ENCODE peak calls at places on chromosomes 16 and 17, in four cellular contexts. One of them, this sample, is unnamed.

GRCh38 chr17:34916120-34916519 is 45.1 kb downstream of the CCT6B start:
- DNase-seq in HL-60: no peak
- DNase-seq in spleen: no peak
- DNase-seq in transverse colon: no peak
- DNase-seq in this sample: no peak

GRCh38 chr17:76458580-76459490 is 5.9 kb upstream of the UBE2O start:
- DNase-seq in HL-60: no peak
- DNase-seq in transverse colon: peak
- DNase-seq in spleen: no peak
- DNase-seq in this sample: peak

GRCh38 chr17:68344701-68345136 is 53.4 kb downstream of the ARSG start:
- DNase-seq in transverse colon: peak
- DNase-seq in HL-60: no peak
- DNase-seq in spleen: peak
- DNase-seq in this sample: peak

GRCh38 chr16:67234180-67234597 is 7.3 kb downstream of the TMEM208 start:
- DNase-seq in transverse colon: no peak
- DNase-seq in spleen: peak
- DNase-seq in HL-60: no peak
- DNase-seq in this sample: no peak

GRCh38 chr17:57154896-57155295 is 69.8 kb downstream of the AKAP1 start:
- DNase-seq in transverse colon: no peak
- DNase-seq in HL-60: peak
- DNase-seq in spleen: no peak
- DNase-seq in this sample: no peak

GRCh38 chr16:19210175-19210924 is 42.3 kb downstream of the SYT17 start:
- DNase-seq in spleen: no peak
- DNase-seq in transverse colon: no peak
- DNase-seq in HL-60: no peak
- DNase-seq in this sample: peak

GRCh38 chr17:32628645-32629044 is 141.9 kb downstream of the CDK5R1 start:
- DNase-seq in HL-60: no peak
- DNase-seq in transverse colon: no peak
- DNase-seq in spleen: no peak
- DNase-seq in this sample: no peak

GRCh38 chr17:3802461-3803307 is 1.7 kb upstream of the ITGAE start:
- DNase-seq in transverse colon: peak
- DNase-seq in HL-60: no peak
- DNase-seq in spleen: no peak
- DNase-seq in this sample: no peak

GRCh38 chr17:5631958-5632357 is 47.6 kb upstream of the NLRP1 start:
- DNase-seq in spleen: no peak
- DNase-seq in HL-60: no peak
- DNase-seq in transverse colon: no peak
- DNase-seq in this sample: no peak

GRCh38 chr16:67872631-67873434 is at the start of gene EDC4:
- DNase-seq in spleen: peak
- DNase-seq in transverse colon: peak
- DNase-seq in HL-60: peak
- DNase-seq in this sample: peak

GRCh38 chr16:48829361-48829760 is 219.4 kb upstream of the N4BP1 start:
- DNase-seq in spleen: no peak
- DNase-seq in transverse colon: no peak
- DNase-seq in HL-60: no peak
- DNase-seq in this sample: no peak

GRCh38 chr17:82241183-82241925 is 12.5 kb downstream of the SLC16A3 start:
- DNase-seq in spleen: peak
- DNase-seq in HL-60: peak
- DNase-seq in transverse colon: peak
- DNase-seq in this sample: peak

GRCh38 chr17:66843606-66844005 is 8.7 kb downstream of the CACNG5 start:
- DNase-seq in spleen: no peak
- DNase-seq in transverse colon: no peak
- DNase-seq in HL-60: no peak
- DNase-seq in this sample: no peak

GRCh38 chr17:59802160-59802559 is 90.6 kb downstream of the TUBD1 start:
- DNase-seq in spleen: no peak
- DNase-seq in transverse colon: no peak
- DNase-seq in HL-60: no peak
- DNase-seq in this sample: no peak

GRCh38 chr16:6482861-6483530 is 849.6 kb upstream of the RBFOX1 start:
- DNase-seq in HL-60: no peak
- DNase-seq in spleen: no peak
- DNase-seq in transverse colon: no peak
- DNase-seq in this sample: no peak

GRCh38 chr17:36148559-36149295 is 27.7 kb downstream of the TBC1D3B start:
- DNase-seq in spleen: peak
- DNase-seq in HL-60: peak
- DNase-seq in transverse colon: peak
- DNase-seq in this sample: peak

GRCh38 chr17:32769846-32770245 is 107.1 kb downstream of the MYO1D start:
- DNase-seq in transverse colon: no peak
- DNase-seq in spleen: no peak
- DNase-seq in HL-60: no peak
- DNase-seq in this sample: no peak

GRCh38 chr17:5464717-5465507 is 3.9 kb downstream of the DHX33 start:
- DNase-seq in spleen: no peak
- DNase-seq in HL-60: no peak
- DNase-seq in transverse colon: no peak
- DNase-seq in this sample: no peak

GRCh38 chr17:8581002-8581658 is 49.4 kb downstream of the MYH10 start:
- DNase-seq in transverse colon: no peak
- DNase-seq in HL-60: no peak
- DNase-seq in spleen: no peak
- DNase-seq in this sample: no peak

GRCh38 chr17:19546289-19547065 is 12.8 kb downstream of the SLC47A1 start:
- DNase-seq in spleen: peak
- DNase-seq in HL-60: no peak
- DNase-seq in transverse colon: peak
- DNase-seq in this sample: peak
- TF ChIP-seq CTCF in spleen: peak
- TF ChIP-seq CTCF in HL-60: no peak
- TF ChIP-seq CTCF in transverse colon: no peak
- TF ChIP-seq CTCF in this sample: peak

DNA sequence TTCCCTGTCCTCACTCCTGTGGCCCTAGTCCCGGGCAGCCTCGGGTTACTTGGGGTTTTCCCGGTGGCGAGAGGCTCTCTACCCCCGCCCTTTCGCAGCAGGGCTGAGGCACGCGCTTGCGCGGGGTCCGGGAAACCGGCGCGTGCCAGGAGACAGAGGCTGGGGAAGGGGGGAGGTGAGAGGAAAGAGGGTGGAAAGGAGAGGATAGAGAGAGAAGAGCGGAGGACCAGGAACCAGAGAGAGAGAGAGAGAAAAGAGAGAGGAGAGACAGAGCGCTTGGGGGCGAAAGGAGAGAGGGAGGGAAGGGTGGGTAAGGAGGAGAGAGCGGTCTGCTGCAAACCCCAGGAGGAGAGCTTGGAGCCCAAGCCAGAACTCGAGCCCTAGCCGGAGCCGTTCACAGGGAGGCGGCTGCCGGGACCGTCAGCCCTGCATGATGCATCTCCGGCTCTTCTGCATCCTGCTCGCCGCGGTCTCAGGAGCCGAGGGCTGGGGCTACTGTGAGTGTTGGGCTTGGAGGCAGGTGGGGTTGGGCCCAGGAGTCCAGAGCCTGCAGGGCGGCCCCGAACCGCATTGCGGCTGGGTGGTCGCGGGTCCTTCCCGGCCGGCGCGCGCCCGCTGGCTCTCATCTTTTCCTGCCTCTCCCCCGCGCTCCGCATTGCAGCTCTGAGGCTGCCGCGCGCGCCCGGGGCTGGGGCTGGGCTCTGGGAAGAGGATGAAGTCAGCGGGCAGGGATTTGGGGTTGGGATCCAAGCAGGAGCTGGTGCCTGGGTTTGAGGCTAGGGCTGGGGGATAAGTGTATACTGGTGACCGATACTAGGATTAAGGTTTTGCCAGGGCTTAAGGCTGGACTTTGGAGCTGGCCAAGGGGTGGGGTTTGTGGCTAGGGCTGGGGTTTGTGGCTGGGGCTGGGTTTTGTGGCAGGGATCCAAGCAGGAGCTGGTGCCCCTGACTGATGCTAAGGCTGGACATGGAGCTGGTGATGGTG is at the start of gene CNTNAP1:
- DNase-seq in spleen: no peak
- DNase-seq in transverse colon: peak
- DNase-seq in HL-60: no peak
- DNase-seq in this sample: peak
- TF ChIP-seq POLR2AphosphoS5 in spleen: peak
- TF ChIP-seq POLR2AphosphoS5 in transverse colon: peak
- TF ChIP-seq POLR2AphosphoS5 in HL-60: no peak
- TF ChIP-seq POLR2AphosphoS5 in this sample: peak

GRCh38 chr16:50152386-50152806 is 710 bp upstream of the TENT4B start:
- DNase-seq in transverse colon: peak
- DNase-seq in HL-60: no peak
- DNase-seq in spleen: no peak
- DNase-seq in this sample: peak

GRCh38 chr16:50144211-50144610 is 8.9 kb upstream of the TENT4B start:
- DNase-seq in transverse colon: no peak
- DNase-seq in spleen: no peak
- DNase-seq in HL-60: no peak
- DNase-seq in this sample: no peak

GRCh38 chr16:50151322-50151721 is 1.8 kb upstream of the TENT4B start:
- DNase-seq in HL-60: no peak
- DNase-seq in transverse colon: no peak
- DNase-seq in spleen: no peak
- DNase-seq in this sample: no peak

GRCh38 chr16:50151744-50152143 is 1.4 kb upstream of the TENT4B start:
- DNase-seq in transverse colon: no peak
- DNase-seq in HL-60: no peak
- DNase-seq in spleen: peak
- DNase-seq in this sample: no peak

DNA sequence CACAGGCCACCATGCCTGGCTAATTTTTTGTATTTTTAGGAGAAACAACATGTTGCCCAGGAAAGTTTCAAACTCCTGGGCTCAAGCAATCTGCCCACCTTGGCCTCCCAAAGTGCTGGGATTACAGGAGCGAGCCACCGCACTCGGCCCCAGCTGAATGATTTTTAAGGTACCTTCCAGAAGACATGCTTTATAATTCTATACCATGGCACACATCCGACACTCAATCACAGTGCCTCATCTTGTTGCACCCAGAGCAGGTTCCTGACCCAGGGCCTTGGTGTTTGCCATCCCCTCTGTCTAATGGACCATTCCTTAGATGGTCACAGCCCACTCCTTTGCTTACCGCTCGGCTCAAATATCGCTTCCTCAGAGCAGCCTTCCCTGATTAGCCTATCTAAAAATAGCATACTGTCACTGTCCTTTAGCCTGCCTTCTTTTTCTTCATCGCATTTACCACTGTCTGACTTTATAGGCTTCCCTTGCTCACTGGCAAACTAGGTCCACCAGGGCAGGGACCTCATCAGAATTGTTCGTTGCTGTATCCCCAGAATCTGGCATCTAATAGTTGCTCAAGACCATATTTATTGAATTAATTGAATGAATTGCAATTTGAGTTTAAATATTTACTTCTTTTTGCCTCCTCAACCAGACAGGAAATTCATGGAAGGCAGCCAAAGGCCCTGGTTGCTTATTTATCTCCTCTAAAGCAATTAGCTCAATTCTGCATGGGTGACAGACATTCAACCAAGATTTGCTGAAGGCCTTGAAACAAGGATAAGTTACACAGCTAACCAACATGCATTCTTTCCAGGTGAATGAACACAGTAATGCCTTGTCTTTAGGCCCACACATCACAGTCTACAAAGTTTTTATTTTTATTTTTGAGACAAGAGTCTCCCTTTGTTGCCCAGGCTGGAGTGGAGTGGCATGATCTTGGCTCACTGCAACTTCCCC is 6.3 kb upstream of the TENT4B start:
- DNase-seq in HL-60: no peak
- DNase-seq in spleen: no peak
- DNase-seq in transverse colon: no peak
- DNase-seq in this sample: no peak
- H3K27ac ChIP-seq in HL-60: no peak
- H3K27ac ChIP-seq in spleen: no peak
- H3K27ac ChIP-seq in transverse colon: no peak
- H3K27ac ChIP-seq in this sample: no peak

GRCh38 chr16:2194852-2195315 is 1.5 kb downstream of the CASKIN1 start:
- DNase-seq in spleen: no peak
- DNase-seq in HL-60: no peak
- DNase-seq in transverse colon: peak
- DNase-seq in this sample: peak
- TF ChIP-seq CTCF in spleen: peak
- TF ChIP-seq CTCF in HL-60: peak
- TF ChIP-seq CTCF in transverse colon: peak
- TF ChIP-seq CTCF in this sample: peak

This sample was measured in stomach.